ENCODE peak calls at places on chromosomes 11 and 22, in six cellular contexts. V, J, B, N, E and F are unnamed samples.

GRCh38 chr11:1260023-1260501 is 37.2 kb downstream of the MUC5B start:
- DNase-seq in B (no peak), E (no peak), V (no peak), N (no peak), J (no peak), F (no peak)

GRCh38 chr11:5224538-5225479 is 2.1 kb downstream of the HBB start:
- DNase-seq in J (no peak), V (no peak), B (no peak), N (no peak), E (no peak), F (no peak)

GRCh38 chr11:96098511-96099241 is 174.8 kb upstream of the MTMR2 start:
- DNase-seq in E (no peak), J (no peak), V (no peak), B (no peak), N (no peak), F (peak)

GRCh38 chr11:32893091-32893946 is 708 bp downstream of the QSER1 start:
- DNase-seq in J (peak), E (peak), B (peak), V (peak), N (peak), F (peak)

GRCh38 chr11:63277345-63277943 is 34.0 kb upstream of the SLC22A25 start:
- DNase-seq in B (no peak), V (no peak), N (no peak), E (no peak), J (no peak), F (no peak)

GRCh38 chr11:10658621-10659338 is 34.8 kb downstream of the IRAG1 start:
- DNase-seq in N (peak), V (no peak), E (no peak), B (no peak), J (no peak), F (no peak)

GRCh38 chr11:126477526-126478275 is 122.2 kb downstream of the ST3GAL4 start:
- DNase-seq in N (no peak), V (no peak), E (no peak), B (no peak), J (no peak), F (no peak)

GRCh38 chr11:109112748-109113378 is 309.1 kb upstream of the C11orf87 start:
- DNase-seq in E (no peak), J (no peak), B (no peak), V (peak), N (no peak), F (peak)

GRCh38 chr11:91585035-91585801 is 639.4 kb upstream of the FAT3 start:
- DNase-seq in B (no peak), J (no peak), E (no peak), N (no peak), V (no peak), F (no peak)

GRCh38 chr11:19595840-19596751 is 116.5 kb upstream of the NAV2 start:
- DNase-seq in V (peak), B (no peak), J (no peak), N (peak), E (no peak), F (no peak)

GRCh38 chr11:68546555-68546954 is 86.0 kb downstream of the PPP6R3 start:
- DNase-seq in B (no peak), N (no peak), V (peak), E (no peak), J (no peak), F (no peak)

GRCh38 chr11:64593156-64594105 is 2.4 kb downstream of the SLC22A12 start:
- DNase-seq in V (no peak), B (no peak), N (no peak), J (no peak), E (peak), F (no peak)

GRCh38 chr11:90774727-90775572 is 552.1 kb upstream of the CHORDC1 start:
- DNase-seq in J (no peak), N (no peak), V (no peak), B (no peak), E (no peak), F (no peak)

GRCh38 chr11:21641839-21642238 is 551.0 kb upstream of the ANO5 start:
- DNase-seq in J (no peak), V (no peak), B (no peak), E (no peak), N (no peak), F (no peak)

GRCh38 chr22:26737262-26737661 is 79.9 kb downstream of the MIAT start:
- DNase-seq in B (no peak), E (no peak), V (no peak), J (no peak), N (no peak), F (no peak)

GRCh38 chr22:36113121-36113520 is 47.4 kb downstream of the APOL3 start:
- DNase-seq in E (no peak), B (no peak), N (peak), J (no peak), V (no peak), F (no peak)

GRCh38 chr11:76215946-76216345 is 9.6 kb upstream of the WNT11 start:
- DNase-seq in V (peak), N (no peak), J (no peak), B (no peak), E (no peak), F (no peak)

GRCh38 chr11:102763440-102763839 is 17.0 kb downstream of the MMP10 start:
- DNase-seq in N (no peak), V (no peak), J (no peak), B (no peak), E (no peak), F (no peak)

GRCh38 chr22:43635101-43635500 is 177.0 kb downstream of the EFCAB6 start:
- DNase-seq in B (no peak), V (no peak), N (no peak), J (no peak), E (no peak), F (no peak)

GRCh38 chr11:68311155-68312116 is 955 bp upstream of the LRP5 start:
- DNase-seq in V (no peak), N (no peak), J (no peak), E (no peak), B (no peak), F (no peak)

GRCh38 chr22:25900880-25901279 is 158.9 kb downstream of the MYO18B start:
- DNase-seq in V (no peak), N (no peak), B (no peak), J (no peak), E (no peak), F (no peak)

GRCh38 chr22:47340851-47341436 is 578.5 kb downstream of the TBC1D22A start:
- DNase-seq in B (no peak), N (no peak), J (no peak), V (peak), E (no peak), F (no peak)

GRCh38 chr22:26718905-26719304 is 61.5 kb downstream of the MIAT start:
- DNase-seq in E (no peak), N (no peak), J (no peak), V (no peak), B (no peak), F (no peak)

GRCh38 chr11:133052537-133052936 is 479.8 kb downstream of the OPCML start:
- DNase-seq in B (no peak), V (no peak), N (no peak), E (no peak), J (no peak), F (no peak)

GRCh38 chr11:44559207-44559943 is 6.1 kb upstream of the CD82 start:
- DNase-seq in V (no peak), B (no peak), N (peak), J (no peak), E (peak), F (no peak)

GRCh38 chr11:923691-924405 is 1.8 kb upstream of the AP2A2 start:
- DNase-seq in N (no peak), J (no peak), E (no peak), B (no peak), V (no peak), F (no peak)

GRCh38 chr22:35375031-35375430 is 5.9 kb upstream of the HMOX1 start:
- DNase-seq in J (no peak), V (no peak), E (no peak), B (no peak), N (no peak), F (no peak)

GRCh38 chr22:21972293-21972779 is 10.3 kb downstream of the TOP3B start:
- DNase-seq in J (no peak), B (no peak), N (no peak), E (no peak), V (no peak), F (peak)

GRCh38 chr22:37354271-37355069 is 72.2 kb downstream of the CYTH4 start:
- DNase-seq in E (no peak), B (no peak), N (no peak), V (no peak), J (no peak), F (no peak)

GRCh38 chr11:128927683-128928336 is 14.9 kb downstream of the TP53AIP1 start:
- DNase-seq in N (no peak), J (no peak), E (peak), B (no peak), V (no peak), F (no peak)

GRCh38 chr11:31199403-31199802 is 170.1 kb downstream of the DCDC1 start:
- DNase-seq in J (no peak), B (no peak), E (no peak), N (no peak), V (no peak), F (no peak)

GRCh38 chr22:17477401-17477833 is 85.9 kb upstream of the SLC25A18 start:
- DNase-seq in N (peak), V (peak), J (peak), E (no peak), B (no peak), F (peak)

GRCh38 chr11:47378011-47378835 is at the start of gene SPI1:
- DNase-seq in J (peak), B (no peak), N (peak), V (peak), E (peak), F (no peak)

GRCh38 chr11:47375546-47376085 is 2.7 kb downstream of the SPI1 start:
- DNase-seq in J (no peak), B (no peak), V (no peak), E (peak), N (no peak), F (no peak)

GRCh38 chr11:47376183-47376542 is 2.2 kb downstream of the SPI1 start:
- DNase-seq in V (no peak), E (peak), J (no peak), N (no peak), B (no peak), F (no peak)

GRCh38 chr11:47377571-47378010 is 756 bp downstream of the SPI1 start:
- DNase-seq in V (no peak), J (no peak), B (no peak), N (no peak), E (peak), F (no peak)

DNA sequence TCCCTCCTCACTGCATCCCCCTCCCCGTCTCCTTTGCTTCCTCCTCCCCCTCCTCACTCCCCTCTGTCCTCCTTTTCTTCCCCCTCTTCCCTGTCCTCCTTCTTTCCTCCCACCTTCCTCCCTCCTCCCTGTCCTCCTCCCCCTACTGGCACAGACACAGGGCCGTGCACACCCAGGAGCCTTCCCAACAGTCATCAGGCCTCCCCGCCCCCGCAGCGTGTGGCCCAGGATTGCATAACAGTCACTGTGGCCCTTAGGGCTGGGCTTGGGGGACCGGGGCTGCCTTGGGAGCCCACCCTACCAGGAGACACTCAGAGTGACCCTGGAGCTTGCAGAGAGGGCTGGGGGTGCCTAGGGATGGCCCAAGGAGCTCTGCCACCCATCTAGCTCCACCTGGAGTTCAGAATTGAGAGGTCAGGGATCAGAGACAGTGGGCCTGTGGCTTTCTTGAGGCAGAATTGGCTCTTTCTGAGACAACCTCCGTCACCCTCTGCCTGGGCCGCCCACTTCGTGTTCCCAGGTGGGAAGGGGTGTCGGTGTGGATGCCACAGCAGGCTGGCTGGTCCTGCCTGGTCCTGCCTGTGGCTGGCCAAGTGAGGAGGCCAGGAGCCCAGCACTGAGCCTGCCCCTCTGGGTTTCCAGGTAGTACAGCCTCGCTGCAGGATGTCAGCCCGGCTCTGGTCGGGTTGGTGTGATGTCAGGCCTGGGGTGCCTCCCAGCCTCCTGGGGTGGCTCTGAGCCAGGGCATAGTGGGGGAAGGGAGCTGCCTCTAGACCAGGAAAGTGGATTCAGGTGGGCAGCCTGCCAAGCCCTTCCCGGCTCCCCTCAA is 1.6 kb downstream of the SPI1 start:
- DNase-seq in N (no peak), B (no peak), E (peak), J (peak), V (peak), F (no peak)
- TF ChIP-seq POLR2A in N (no peak), B (no peak), E (no peak), J (no peak), V (no peak), F (no peak)

GRCh38 chr22:39309364-39309861 is 10.0 kb downstream of the RPL3 start:
- DNase-seq in E (no peak), N (no peak), J (no peak), B (peak), V (no peak), F (no peak)

GRCh38 chr22:39311592-39312400 is 7.6 kb downstream of the RPL3 start:
- DNase-seq in B (no peak), N (no peak), J (no peak), V (peak), E (no peak), F (no peak)

GRCh38 chr22:39306456-39307361 is 12.7 kb downstream of the RPL3 start:
- DNase-seq in B (no peak), J (no peak), N (no peak), V (peak), E (peak), F (peak)

GRCh38 chr22:39309881-39310714 is 9.3 kb downstream of the RPL3 start:
- DNase-seq in E (no peak), J (no peak), V (peak), N (no peak), B (no peak), F (no peak)

DNA sequence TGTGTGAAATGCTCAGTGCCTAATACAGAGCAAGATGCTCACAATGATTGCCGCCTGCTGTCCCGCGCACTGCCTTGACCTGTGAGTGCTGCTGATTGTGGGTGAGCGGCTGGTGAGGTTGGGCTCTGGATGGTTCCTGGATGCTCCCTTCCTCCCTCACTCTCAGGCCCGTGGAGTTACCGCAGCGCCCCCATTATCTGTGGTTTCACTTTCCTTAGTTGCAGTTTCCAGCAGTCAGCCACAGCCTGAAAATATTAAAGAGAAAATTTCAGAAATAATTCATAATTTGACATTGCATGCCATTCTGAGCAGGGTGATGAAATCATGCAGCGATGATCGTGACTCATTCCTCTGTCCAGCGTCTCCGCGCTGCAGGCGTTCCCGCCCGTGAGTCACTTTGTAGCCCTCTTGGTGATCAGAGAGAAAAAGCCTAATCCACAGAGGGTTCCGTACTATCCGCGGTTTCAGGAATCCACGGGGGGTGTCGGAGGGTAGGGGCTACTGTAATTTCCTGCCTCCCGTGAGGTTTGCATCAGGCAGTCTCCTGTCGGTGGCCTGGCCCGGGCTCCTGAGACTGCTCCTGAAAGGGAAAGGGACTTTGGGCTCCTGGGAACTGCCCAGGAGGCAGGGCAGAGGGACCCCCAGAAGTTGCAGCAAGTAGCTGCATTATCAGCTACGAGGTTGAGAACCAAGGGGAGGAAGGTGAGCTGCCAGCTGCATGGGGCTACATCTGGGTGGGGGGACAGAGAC is 10.6 kb downstream of the RPL3 start:
- DNase-seq in V (peak), B (no peak), N (peak), E (peak), J (peak), F (no peak)
- TF ChIP-seq POLR2A in V (no peak), B (no peak), N (no peak), E (no peak), J (no peak), F (no peak)

DNA sequence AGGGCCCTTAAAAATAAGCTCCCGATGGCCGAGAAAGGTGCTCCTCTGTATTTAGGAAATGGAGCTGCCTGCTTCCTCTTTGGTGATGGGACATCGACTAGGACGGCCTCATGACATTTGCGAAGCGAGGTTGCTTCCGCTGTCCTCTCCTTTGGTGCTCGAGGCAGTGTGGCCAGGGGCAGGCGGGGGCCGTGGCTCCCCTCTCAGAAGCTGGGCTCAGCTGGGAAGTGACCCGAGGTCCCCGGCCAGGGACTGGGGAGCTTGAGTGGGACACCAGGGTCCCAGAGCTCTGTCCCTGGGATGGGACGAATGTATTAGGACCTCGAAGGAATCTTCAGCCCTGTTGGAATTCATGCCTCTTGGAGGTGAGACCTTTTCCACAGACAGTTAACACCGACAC is 151.1 kb downstream of the CTTN start:
- DNase-seq in J (no peak), V (no peak), N (no peak), E (peak), B (no peak), F (no peak)
- TF ChIP-seq POLR2A in J (no peak), V (no peak), N (no peak), E (no peak), B (no peak), F (no peak)

DNA sequence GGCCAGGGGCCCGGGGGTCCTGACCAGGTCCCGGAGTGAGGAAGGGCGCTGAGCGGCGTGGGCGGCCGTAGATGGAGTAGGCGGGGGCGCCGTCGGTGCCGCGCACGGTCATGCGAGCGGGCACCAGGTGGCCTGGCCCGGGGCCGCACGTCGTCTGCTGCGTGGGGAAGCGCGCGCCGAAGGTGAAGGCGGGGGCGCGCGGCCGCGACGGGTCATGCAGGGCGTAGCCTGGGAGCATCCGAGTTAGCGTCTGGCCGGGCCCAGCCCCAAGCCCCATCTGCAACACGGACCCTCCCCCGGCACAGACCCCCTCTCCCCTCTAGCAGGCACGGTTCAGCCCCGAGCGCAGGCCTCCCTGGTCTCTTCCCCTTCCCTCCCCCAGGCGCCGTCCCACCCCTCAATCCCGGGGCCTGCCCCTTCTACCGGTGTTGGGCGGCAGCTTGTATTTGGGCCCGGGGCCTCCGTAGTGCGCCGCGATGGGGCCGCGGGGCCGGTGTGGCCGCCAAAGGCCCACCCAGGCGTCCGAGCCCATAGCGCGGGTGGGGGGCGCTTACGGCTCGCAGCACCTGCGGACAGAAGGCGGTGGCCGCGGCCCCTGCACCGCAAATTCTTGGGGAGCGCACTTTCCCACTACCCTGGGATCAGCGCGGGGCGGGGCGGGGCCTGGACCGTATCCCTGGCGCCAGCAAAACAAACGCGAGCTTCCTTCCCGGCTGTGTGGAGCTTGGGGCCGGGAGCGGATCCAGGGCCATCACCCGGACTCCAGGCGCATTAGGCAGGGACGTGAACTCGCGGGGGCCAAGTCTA is 1.9 kb upstream of the TYMP start:
- DNase-seq in J (peak), N (peak), B (peak), V (peak), E (peak), F (peak)
- TF ChIP-seq POLR2A in J (no peak), N (peak), B (peak), V (peak), E (peak), F (peak)

GRCh38 chr11:45846974-45847907 is at the start of gene CRY2:
- DNase-seq in B (peak), N (peak), J (peak), V (peak), E (peak), F (peak)
- TF ChIP-seq POLR2A in B (peak), N (peak), J (peak), V (peak), E (peak), F (peak)

GRCh38 chr11:22730319-22730718 is 63.9 kb downstream of the GAS2 start:
- DNase-seq in B (no peak), J (no peak), V (no peak), N (no peak), E (no peak), F (no peak)

GRCh38 chr11:22733849-22734248 is 67.4 kb downstream of the GAS2 start:
- DNase-seq in J (no peak), E (no peak), B (no peak), N (no peak), V (no peak), F (no peak)

GRCh38 chr11:22732588-22732987 is 66.2 kb downstream of the GAS2 start:
- DNase-seq in B (no peak), J (no peak), N (no peak), E (no peak), V (no peak), F (no peak)

GRCh38 chr11:22734628-22735345 is 68.4 kb downstream of the GAS2 start:
- DNase-seq in J (no peak), V (no peak), N (no peak), B (no peak), E (no peak), F (no peak)

DNA sequence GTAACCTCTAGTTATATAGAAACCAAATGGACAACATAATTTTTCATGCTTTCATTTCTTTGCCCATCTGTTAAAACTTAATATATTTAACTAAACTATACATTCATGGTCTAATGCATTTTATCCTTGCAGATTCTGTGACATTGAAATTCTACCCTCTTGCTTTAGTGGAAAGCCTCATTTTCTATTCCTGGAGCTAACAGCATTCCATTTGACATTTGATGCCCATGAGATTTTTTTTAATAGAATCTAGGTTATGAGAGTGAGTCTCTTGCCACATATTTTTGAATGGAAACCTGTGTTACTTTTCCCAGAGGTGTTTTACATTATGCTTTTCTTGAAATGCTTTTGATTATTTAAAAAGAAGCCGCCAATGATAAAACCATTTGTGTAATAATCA is 67.0 kb downstream of the GAS2 start:
- DNase-seq in E (no peak), B (no peak), N (no peak), V (no peak), J (no peak), F (no peak)
- TF ChIP-seq POLR2A in E (no peak), B (no peak), N (no peak), V (no peak), J (no peak), F (no peak)